ENCODE peak calls at places on chromosomes 2 and 18, in six cellular contexts. P is astrocyte, U is right lobe of liver, X is fibroblast of lung, C is PC-9, N is lower lobe of right lung. T is an unnamed sample.

GRCh38 chr2:143801561-143801960 is 672.3 kb downstream of the ARHGAP15 start:
- DNase-seq in P (no peak), U (no peak), X (no peak), C (no peak), N (no peak), T (no peak)

GRCh38 chr2:240820607-240821428 is 799 bp upstream of the KIF1A start:
- DNase-seq in P (no peak), U (no peak), X (no peak), C (no peak), N (no peak), T (no peak)

GRCh38 chr2:69781321-69782248 is 39.7 kb downstream of the ANXA4 start:
- DNase-seq in P (no peak), U (peak; percentile 38), X (no peak), C (peak; percentile 78), N (no peak), T (no peak)

GRCh38 chr2:36408198-36408703 is 52.7 kb downstream of the CRIM1 start:
- DNase-seq in P (peak; percentile 81), U (no peak), X (peak; percentile 85), C (no peak), N (no peak), T (no peak)

GRCh38 chr18:75226301-75226955 is 15.8 kb downstream of the TSHZ1 start:
- DNase-seq in P (no peak), U (peak; percentile 35), X (peak; percentile 51), C (no peak), N (no peak), T (no peak)

GRCh38 chr2:65277791-65278449 is 50.3 kb downstream of the ACTR2 start:
- DNase-seq in P (peak; percentile 52), U (no peak), X (peak; percentile 70), C (no peak), N (peak; percentile 62), T (no peak)

GRCh38 chr18:48663931-48664847 is 125.4 kb downstream of the CTIF start:
- DNase-seq in P (peak; percentile 22), U (peak; percentile 74), X (peak; percentile 41), C (no peak), N (peak; percentile 77), T (peak; percentile 69)

GRCh38 chr2:179596018-179596417 is 265.4 kb downstream of the ZNF385B start:
- DNase-seq in P (peak; percentile 93), U (no peak), X (peak; percentile 93), C (peak; percentile 66), N (no peak), T (no peak)

GRCh38 chr2:199988176-199988575 is 32.8 kb downstream of the MAIP1 start:
- DNase-seq in P (peak; percentile 19), U (no peak), X (peak; percentile 20), C (no peak), N (no peak), T (no peak)

GRCh38 chr2:32418777-32419176 is 62.0 kb downstream of the BIRC6 start:
- DNase-seq in P (peak; percentile 87), U (no peak), X (peak; percentile 90), C (peak; percentile 46), N (no peak), T (no peak)

GRCh38 chr2:221655279-221655678 is 83.2 kb upstream of the EPHA4 start:
- DNase-seq in P (no peak), U (no peak), X (no peak), C (no peak), N (no peak), T (no peak)

GRCh38 chr18:63237911-63238710 is 81.5 kb downstream of the BCL2 start:
- DNase-seq in P (peak; percentile 93), U (peak; percentile 33), X (peak; percentile 95), C (peak; percentile 86), N (no peak), T (no peak)

DNA sequence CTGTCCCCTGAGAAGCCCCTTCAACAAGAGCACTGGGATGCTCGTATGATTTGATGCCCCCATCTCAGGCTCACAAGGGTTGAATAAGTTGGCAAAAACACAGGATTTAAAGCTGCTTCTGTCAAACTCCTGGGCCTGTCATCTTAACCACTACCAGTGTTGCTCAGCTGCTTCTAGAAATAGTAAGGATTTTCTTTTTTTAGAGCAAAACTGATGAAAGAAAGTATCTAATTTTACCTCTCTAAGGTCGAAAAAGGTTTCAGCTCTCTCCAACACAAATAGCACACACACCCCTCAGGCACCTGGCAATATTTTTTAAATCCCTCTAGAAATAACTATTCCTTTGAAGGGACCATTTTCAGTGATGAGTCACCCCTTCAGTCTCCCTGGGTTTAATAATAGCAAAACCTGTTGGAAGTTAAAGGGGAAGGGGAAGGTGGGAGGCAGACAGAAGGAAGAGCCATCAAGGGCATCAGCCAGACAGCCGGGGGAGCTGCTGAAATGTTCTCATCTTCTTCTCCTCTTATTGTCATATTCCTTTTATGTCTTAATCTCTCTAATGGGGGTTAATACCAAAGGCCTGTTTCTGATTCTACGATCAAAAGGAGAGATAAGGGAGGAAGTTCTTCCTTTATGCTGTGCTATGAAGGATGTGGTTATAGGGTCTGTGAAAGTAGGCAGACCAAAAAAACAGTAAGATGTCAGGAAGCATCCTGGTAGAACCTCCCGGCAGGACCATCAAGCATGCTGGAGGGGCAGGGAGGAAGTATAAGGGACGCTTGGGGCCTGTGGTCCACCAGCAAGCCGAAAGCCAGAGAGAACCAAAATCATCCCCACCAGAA is 31.9 kb upstream of the SLC35G4 start:
- DNase-seq in P (no peak), U (no peak), X (no peak), C (no peak), N (no peak), T (no peak)
- H3K4me1 ChIP-seq in P (no peaks in the 10 kb centered on the region), U (no peaks in the 10 kb centered on the region), X (no peaks in the 10 kb centered on the region), C (no peaks in the 10 kb centered on the region), N (no peaks in the 10 kb centered on the region), T (no peaks in the 10 kb centered on the region)

DNA sequence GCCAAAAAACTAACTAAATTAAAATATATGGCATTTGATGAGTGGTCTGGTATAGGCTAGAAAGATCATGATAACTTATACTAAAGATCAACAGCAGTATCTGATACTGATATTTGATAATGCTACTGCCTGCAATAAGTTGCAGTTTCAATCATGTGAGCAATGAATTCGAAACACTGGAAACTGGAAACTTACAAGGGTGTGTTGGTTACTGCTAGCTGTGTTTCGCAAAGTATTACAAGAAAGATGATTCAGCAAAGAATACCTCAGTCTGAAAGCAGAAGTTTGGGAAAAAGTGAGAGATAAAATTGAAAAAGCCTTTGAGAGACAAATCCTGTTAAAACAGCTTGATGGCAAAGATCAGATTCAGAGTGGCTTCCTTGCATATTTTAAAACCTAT is 294.5 kb downstream of the CCDC178 start:
- DNase-seq in P (no peak), U (no peak), X (no peak), C (no peak), N (no peak), T (no peak)
- H3K4me3 ChIP-seq in P (no peak overlapping the region), U (no peak overlapping the region), X (no peak overlapping the region), C (no peak overlapping the region), N (no peak overlapping the region), T (no peak overlapping the region)

GRCh38 chr2:210337159-210337558 is 22.2 kb upstream of the MYL1 start:
- DNase-seq in P (no peak), U (no peak), X (no peak), C (no peak), N (no peak), T (no peak)
- TF ChIP-seq CTCF in P (no peak), U (no peak), X (no peak), C (no peak), N (no peak), T (no peak)

DNA sequence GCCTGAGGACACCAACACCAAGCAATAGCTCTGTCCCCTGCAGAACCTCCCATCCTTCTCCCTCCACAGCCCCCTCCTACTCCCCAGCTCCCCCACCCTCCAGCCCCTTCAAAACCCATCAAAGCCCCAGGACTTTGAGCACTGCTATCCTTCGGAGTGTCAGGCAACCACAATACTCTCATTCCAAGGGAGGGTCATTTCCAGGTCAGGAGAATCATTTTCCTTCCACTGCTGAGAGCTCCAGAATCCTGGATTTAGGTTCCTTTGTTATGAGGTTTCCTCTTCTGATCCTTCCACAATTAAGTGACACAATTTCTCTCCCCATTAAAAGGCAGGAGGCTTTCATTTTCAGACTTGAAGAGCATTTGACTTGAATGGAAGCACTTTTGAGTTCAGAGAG is 24.4 kb upstream of the SPP2 start:
- DNase-seq in P (peak; percentile 67), U (no peak), X (peak; percentile 77), C (no peak), N (no peak), T (no peak)
- H3K4me1 ChIP-seq in P (peaks cover 13% of the 10 kb centered on the region), U (no peaks in the 10 kb centered on the region), X (peaks cover 2% of the 10 kb centered on the region), C (no peaks in the 10 kb centered on the region), N (peaks cover 9% of the 10 kb centered on the region), T (no peaks in the 10 kb centered on the region)

GRCh38 chr18:10518595-10519273 is 7.1 kb upstream of the NAPG start:
- DNase-seq in P (no peak), U (no peak), X (peak; percentile 24), C (no peak), N (peak; percentile 56), T (peak; percentile 20)
- H3K4me3 ChIP-seq in P (no peak overlapping the region), U (no peak overlapping the region), X (no peak overlapping the region), C (no peak overlapping the region), N (no peak overlapping the region), T (no peak overlapping the region)

GRCh38 chr2:176269319-176270099 is at the start of gene MTX2:
- DNase-seq in P (peak; percentile 51), U (peak; percentile 79), X (peak; percentile 73), C (peak; percentile 70), N (peak; percentile 85), T (peak; percentile 89)
- TF ChIP-seq CTCF in P (no peak), U (peak; percentile 10), X (no peak), C (peak; percentile 32), N (no peak), T (no peak)

GRCh38 chr2:72148391-72148974 is 821 bp upstream of the CYP26B1 start:
- DNase-seq in P (no peak), U (no peak), X (no peak), C (no peak), N (no peak), T (no peak)
- H3K4me1 ChIP-seq in P (peaks cover 36% of the 10 kb centered on the region), U (no peaks in the 10 kb centered on the region), X (peaks cover 2% of the 10 kb centered on the region), C (peaks cover 30% of the 10 kb centered on the region), N (peaks cover 56% of the 10 kb centered on the region), T (peaks cover 60% of the 10 kb centered on the region)